ENCODE peak calls at places on chromosome 11, in nine cellular contexts. A is AG04450; G is ovary; H is naive thymus-derived CD8-positive, alpha-beta T cell; M is non-pigmented ciliary epithelial cell; W is lower leg skin; Q is activated T-helper 1 cell treated with anti-CD3 and anti-CD28 coated beads, Interleukin-2, amount 50 U/mL, for 16 hours; T is ELR; S is iris pigment epithelial cell. O is an unnamed sample.

GRCh38 chr11:2270322-2271076 is at the start of gene ASCL2:
- DNase-seq in A (no peak), G (peak), H (no peak), M (no peak), W (peak), Q (no peak), T (no peak), S (no peak), O (no peak)

GRCh38 chr11:65591939-65592814 is 3.4 kb downstream of the KCNK7 start:
- DNase-seq in A (no peak), G (no peak), H (no peak), M (no peak), W (no peak), Q (no peak), T (no peak), S (peak), O (peak)

GRCh38 chr11:703515-703914 is 2.5 kb upstream of the EPS8L2 start:
- DNase-seq in A (no peak), G (no peak), H (no peak), M (no peak), W (no peak), Q (no peak), T (no peak), S (no peak), O (no peak)

GRCh38 chr11:57499413-57499982 is 16.0 kb downstream of the SLC43A1 start:
- DNase-seq in A (peak), G (peak), H (no peak), M (peak), W (peak), Q (no peak), T (peak), S (peak), O (peak)

GRCh38 chr11:2294340-2295290 is 7.1 kb downstream of the C11orf21 start:
- DNase-seq in A (no peak), G (peak), H (no peak), M (no peak), W (peak), Q (no peak), T (no peak), S (no peak), O (no peak)

GRCh38 chr11:128886401-128887119 is 4.6 kb upstream of the KCNJ5 start:
- DNase-seq in A (no peak), G (no peak), H (no peak), M (no peak), W (no peak), Q (no peak), T (peak), S (no peak), O (no peak)

GRCh38 chr11:105081412-105082150 is 36.4 kb upstream of the CARD16 start:
- DNase-seq in A (no peak), G (no peak), H (no peak), M (no peak), W (no peak), Q (no peak), T (no peak), S (no peak), O (no peak)

GRCh38 chr11:393219-394033 is 583 bp upstream of the PKP3 start:
- DNase-seq in A (peak), G (no peak), H (no peak), M (no peak), W (no peak), Q (no peak), T (peak), S (peak), O (no peak)

GRCh38 chr11:118928870-118929495 is 3.3 kb upstream of the BCL9L start:
- DNase-seq in A (no peak), G (peak), H (no peak), M (no peak), W (no peak), Q (no peak), T (peak), S (peak), O (peak)

GRCh38 chr11:94924074-94925031 is 49.0 kb downstream of the CWC15 start:
- DNase-seq in A (no peak), G (no peak), H (no peak), M (no peak), W (no peak), Q (no peak), T (no peak), S (peak), O (no peak)

GRCh38 chr11:119704849-119705248 is 24.2 kb downstream of the NECTIN1 start:
- DNase-seq in A (no peak), G (no peak), H (no peak), M (no peak), W (no peak), Q (no peak), T (no peak), S (no peak), O (no peak)